ENCODE peak calls at places on chromosomes 12 and 14, in ten cellular contexts. V is stimulated activated CD8-positive, alpha-beta memory T cell treated with anti-CD3 and anti-CD28 coated beads, Interleukin-7, amount 100 ng/mL, for 24 hours; O is pancreas; H is activated CD4-positive, alpha-beta T cell treated with anti-CD3 and anti-CD28 coated beads, Interleukin-2, amount 50 U/mL, for 48 hours; F is astrocyte of the cerebellum; T is MG63; S is left colon; A is choroid plexus epithelial cell; K is lung; J is stimulated activated CD4-positive, alpha-beta T cell treated with anti-CD3 and anti-CD28 coated beads, Interleukin-15, amount 100 ng/mL, for 1 hour. N is an unnamed sample.

GRCh38 chr12:76284816-76285750 is 63.1 kb downstream of the BBS10 start:
- DNase-seq in T (peak; percentile 35), V (no peak), J (no peak), A (peak; percentile 85), O (no peak), H (no peak), K (no peak), S (no peak), F (no peak), N (no peak)

GRCh38 chr14:22786685-22787084 is 20.2 kb downstream of the OXA1L start:
- DNase-seq in S (no peak), O (no peak), F (no peak), H (no peak), V (no peak), K (no peak), J (no peak), T (no peak), A (no peak), N (no peak)

GRCh38 chr14:106776395-106776983 is 1250.1 kb downstream of the TMEM121 start:
- DNase-seq in J (no peak), K (no peak), T (no peak), V (no peak), O (no peak), S (no peak), F (no peak), H (no peak), A (no peak), N (no peak)

GRCh38 chr14:73764406-73764805 is 50.2 kb upstream of the PNMA1 start:
- DNase-seq in J (no peak), V (no peak), S (no peak), O (no peak), H (no peak), F (no peak), T (no peak), A (no peak), K (no peak), N (no peak)

GRCh38 chr14:73776194-73776537 is 62.0 kb upstream of the PNMA1 start:
- DNase-seq in O (no peak), T (no peak), F (no peak), K (no peak), J (no peak), H (no peak), V (no peak), S (no peak), A (no peak), N (no peak)

GRCh38 chr14:50007123-50007903 is 109.1 kb downstream of the VCPKMT start:
- DNase-seq in O (no peak), A (no peak), V (no peak), S (peak; percentile 88), J (no peak), H (no peak), F (no peak), T (no peak), K (no peak), N (no peak)

GRCh38 chr14:63182967-63183366 is 21.3 kb upstream of the RHOJ start:
- DNase-seq in O (no peak), A (no peak), T (no peak), K (no peak), S (no peak), J (no peak), V (no peak), F (no peak), H (no peak), N (no peak)

GRCh38 chr12:127681151-127681754 is 585.7 kb upstream of the TMEM132C start:
- DNase-seq in S (no peak), H (no peak), O (no peak), F (no peak), J (no peak), A (peak; percentile 10), T (no peak), V (no peak), K (no peak), N (no peak)

GRCh38 chr12:20525064-20525610 is 156.8 kb downstream of the PDE3A start:
- DNase-seq in F (no peak), O (no peak), J (no peak), H (no peak), T (no peak), V (no peak), A (peak; percentile 62), K (no peak), S (no peak), N (no peak)

GRCh38 chr14:39230416-39230815 is 3.3 kb upstream of the MIA2 start:
- DNase-seq in S (no peak), T (no peak), F (no peak), O (no peak), H (peak; percentile 17), J (no peak), A (no peak), K (no peak), V (no peak), N (peak; percentile 17)

GRCh38 chr14:97107070-97107469 is 309.9 kb downstream of the VRK1 start:
- DNase-seq in O (no peak), F (no peak), T (no peak), J (no peak), S (no peak), V (no peak), K (no peak), A (no peak), H (no peak), N (no peak)

GRCh38 chr14:70697681-70698080 is 56.0 kb downstream of the TTC9 start:
- DNase-seq in H (no peak), O (no peak), A (no peak), F (no peak), J (no peak), V (no peak), T (no peak), K (no peak), S (no peak), N (no peak)

GRCh38 chr12:79331870-79332269 is 358.9 kb downstream of the PAWR start:
- DNase-seq in O (no peak), S (no peak), H (no peak), T (no peak), A (peak; percentile 70), F (peak; percentile 1), V (no peak), K (no peak), J (no peak), N (no peak)

GRCh38 chr14:33486499-33486898 is 464.4 kb downstream of the EGLN3 start:
- DNase-seq in O (no peak), K (no peak), V (no peak), J (no peak), T (no peak), F (no peak), H (no peak), A (no peak), S (no peak), N (no peak)

GRCh38 chr12:90959538-90960139 is 4.7 kb upstream of the CCER1 start:
- DNase-seq in K (no peak), H (no peak), S (no peak), O (peak; percentile 16), V (no peak), A (peak; percentile 79), F (peak; percentile 32), J (no peak), T (no peak), N (no peak)

GRCh38 chr14:51500776-51501175 is 150.9 kb upstream of the FRMD6 start:
- DNase-seq in A (no peak), H (no peak), T (no peak), O (no peak), F (no peak), S (no peak), J (no peak), K (no peak), V (no peak), N (no peak)

GRCh38 chr12:46921754-46922113 is 95.9 kb upstream of the SLC38A4 start:
- DNase-seq in F (no peak), O (no peak), V (no peak), H (no peak), T (no peak), J (no peak), A (peak; percentile 50), K (no peak), S (no peak), N (no peak)

GRCh38 chr12:120468846-120469449 is 600 bp downstream of the SRSF9 start:
- DNase-seq in A (no peak), S (no peak), H (peak; percentile 25), V (peak; percentile 26), T (peak; percentile 28), K (peak; percentile 38), F (no peak), O (peak; percentile 41), J (peak; percentile 44), N (peak; percentile 65)

GRCh38 chr12:54891717-54892478 is 37.6 kb downstream of the MUCL1 start:
- DNase-seq in J (no peak), A (no peak), V (no peak), S (peak; percentile 48), K (peak; percentile 56), O (no peak), T (no peak), H (no peak), F (no peak), N (no peak)

GRCh38 chr12:109727746-109728726 is 14.4 kb downstream of the FAM222A start:
- DNase-seq in F (no peak), V (no peak), H (no peak), A (no peak), K (no peak), T (no peak), O (no peak), J (no peak), S (no peak), N (no peak)

GRCh38 chr14:34640826-34641225 is 10.9 kb upstream of the SNX6 start:
- DNase-seq in O (no peak), K (no peak), J (no peak), V (no peak), S (no peak), F (no peak), T (no peak), H (no peak), A (no peak), N (no peak)

GRCh38 chr12:78442454-78442801 is 422.1 kb upstream of the SYT1 start:
- DNase-seq in O (no peak), V (no peak), A (peak; percentile 76), T (no peak), J (no peak), H (no peak), S (no peak), F (no peak), K (no peak), N (no peak)

GRCh38 chr12:93146970-93147369 is 217.9 kb upstream of the EEA1 start:
- DNase-seq in H (no peak), V (no peak), J (no peak), S (no peak), T (no peak), O (no peak), K (no peak), A (no peak), F (no peak), N (no peak)